ENCODE peak calls at places on chromosome 10, in eight cellular contexts. Q, M, S, Y, B, J, W and T are unnamed samples.

GRCh38 chr10:75744242-75744641 is 312.8 kb downstream of the LRMDA start:
- DNase-seq in J (no peak), S (no peak), W (no peak), Q (no peak), M (peak; percentile 16), Y (no peak), B (no peak), T (no peak)

GRCh38 chr10:70007116-70007820 is 45.4 kb upstream of the MACROH2A2 start:
- DNase-seq in Q (no peak), J (no peak), B (no peak), S (no peak), Y (no peak), M (no peak), W (no peak), T (no peak)

GRCh38 chr10:49320191-49320590 is 21.2 kb downstream of the C10orf71 start:
- DNase-seq in M (no peak), Q (no peak), B (no peak), W (no peak), S (no peak), J (no peak), Y (no peak), T (no peak)

GRCh38 chr10:60450291-60450690 is 60.6 kb upstream of the ANK3 start:
- DNase-seq in S (no peak), B (no peak), M (peak; percentile 35), Q (no peak), J (no peak), Y (no peak), W (no peak), T (no peak)

GRCh38 chr10:98467506-98468318 is 21.0 kb upstream of the HPS1 start:
- DNase-seq in W (peak; percentile 77), S (no peak), M (peak; percentile 91), Y (peak; percentile 85), Q (peak; percentile 51), J (peak; percentile 59), B (peak; percentile 77), T (peak; percentile 87)

GRCh38 chr10:122911889-122912484 is 1.6 kb downstream of the FAM24A start:
- DNase-seq in M (peak; percentile 64), J (no peak), B (peak; percentile 45), W (peak; percentile 30), Y (peak; percentile 27), S (no peak), Q (no peak), T (peak; percentile 58)

GRCh38 chr10:8766899-8767298 is 712.4 kb downstream of the GATA3 start:
- DNase-seq in W (no peak), S (no peak), Q (no peak), J (no peak), Y (no peak), B (no peak), M (no peak), T (no peak)

GRCh38 chr10:46514431-46514861 is 42.0 kb downstream of the GPRIN2 start:
- DNase-seq in M (no peak), B (peak; percentile 34), Y (no peak), J (no peak), Q (no peak), W (no peak), S (peak; percentile 68), T (no peak)

GRCh38 chr10:79379512-79380124 is 32.3 kb downstream of the PPIF start:
- DNase-seq in M (peak; percentile 62), S (peak; percentile 75), W (no peak), B (peak; percentile 41), Q (no peak), Y (no peak), J (no peak), T (peak; percentile 12)

GRCh38 chr10:11331706-11332105 is 279.7 kb downstream of the USP6NL start:
- DNase-seq in M (peak; percentile 31), J (no peak), S (no peak), Y (no peak), W (no peak), Q (no peak), B (no peak), T (no peak)

GRCh38 chr10:47095848-47096612 is 184.8 kb downstream of the PTPN20 start:
- DNase-seq in S (no peak), Q (no peak), W (no peak), M (no peak), Y (no peak), B (no peak), J (no peak), T (no peak)

GRCh38 chr10:119412831-119413737 is 129.4 kb downstream of the RGS10 start:
- DNase-seq in Y (no peak), S (no peak), Q (no peak), B (no peak), J (no peak), M (peak; percentile 40), W (no peak), T (no peak)

GRCh38 chr10:103855424-103855823 is at the start of gene SH3PXD2A:
- DNase-seq in W (no peak), Q (peak; percentile 48), B (no peak), Y (peak; percentile 43), J (no peak), S (no peak), M (peak; percentile 38), T (no peak)

GRCh38 chr10:478471-479245 is 210.8 kb downstream of the DIP2C start:
- DNase-seq in B (no peak), M (no peak), J (no peak), Y (no peak), W (no peak), S (no peak), Q (no peak), T (no peak)

GRCh38 chr10:79128923-79129305 is 60.1 kb downstream of the ZMIZ1 start:
- DNase-seq in J (no peak), M (no peak), Y (no peak), W (no peak), Q (no peak), B (no peak), S (no peak), T (no peak)

GRCh38 chr10:126929391-126929790 is 24.2 kb downstream of the DOCK1 start:
- DNase-seq in Y (no peak), M (no peak), J (no peak), Q (no peak), B (no peak), S (no peak), W (no peak), T (no peak)

GRCh38 chr10:14545827-14546226 is 215.1 kb upstream of the FRMD4A start:
- DNase-seq in S (no peak), W (no peak), J (no peak), M (peak; percentile 59), B (no peak), Q (no peak), Y (no peak), T (no peak)

GRCh38 chr10:30986027-30986672 is 45.5 kb downstream of the ZNF438 start:
- DNase-seq in M (peak; percentile 80), J (no peak), Q (no peak), S (no peak), B (no peak), Y (no peak), W (no peak), T (no peak)

GRCh38 chr10:22476601-22477364 is 131.5 kb downstream of the SPAG6 start:
- DNase-seq in Q (no peak), M (no peak), B (no peak), W (no peak), Y (peak; percentile 17), J (no peak), S (no peak), T (no peak)

GRCh38 chr10:86684305-86684704 is 16.0 kb downstream of the LDB3 start:
- DNase-seq in Y (no peak), M (peak; percentile 41), J (peak; percentile 47), S (no peak), Q (no peak), W (no peak), B (no peak), T (no peak)
- TF ChIP-seq CTCF in Y (no peak), M (peak; percentile 42), J (peak; percentile 86), S (no peak), Q (peak; percentile 49), W (no peak), B (peak; percentile 27), T (peak; percentile 6)

DNA sequence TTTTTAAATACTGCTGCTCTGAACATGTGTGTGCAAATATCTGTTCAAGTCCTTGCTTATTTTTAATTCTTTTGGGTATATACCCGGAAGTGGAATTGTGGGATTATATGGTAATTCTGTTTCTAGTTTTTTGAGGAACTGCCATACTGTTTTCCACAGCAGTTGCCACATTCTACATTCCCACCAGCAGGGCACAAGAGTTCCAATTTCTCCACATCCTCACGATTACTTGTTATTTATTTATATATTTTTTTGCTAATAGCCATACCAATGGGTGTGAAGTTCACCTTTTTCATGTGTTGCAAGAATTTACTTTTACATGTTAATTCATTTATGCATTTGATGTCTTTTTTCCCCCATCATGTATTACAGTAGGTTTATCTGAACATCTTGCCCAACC is 79.6 kb upstream of the CXCL12 start:
- DNase-seq in M (no peak), Q (no peak), W (no peak), J (no peak), B (no peak), S (no peak), Y (no peak), T (no peak)
- TF ChIP-seq CTCF in M (peak; percentile 9), Q (no peak), W (no peak), J (no peak), B (no peak), S (no peak), Y (no peak), T (no peak)

DNA sequence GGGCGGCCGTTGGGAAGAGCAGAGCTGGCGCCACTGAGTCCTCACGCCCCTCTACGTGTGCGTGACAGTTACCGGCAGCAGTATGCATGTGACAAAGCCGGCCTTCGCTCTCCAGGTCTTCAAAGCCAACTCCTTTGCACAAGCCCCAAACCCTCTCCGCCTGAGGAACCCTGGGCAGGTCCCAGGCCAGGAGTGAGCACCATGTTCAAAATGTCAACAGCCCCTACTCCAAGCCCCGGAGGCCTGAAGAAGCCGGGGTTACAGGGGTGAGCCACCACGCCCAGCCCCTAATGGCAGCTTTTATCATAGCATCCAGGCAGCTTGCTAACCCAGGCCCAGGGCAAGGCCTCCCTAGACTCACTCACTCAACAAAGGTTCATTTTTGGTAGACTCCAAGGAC is 70.8 kb downstream of the OAT start:
- DNase-seq in Y (no peak), M (no peak), S (no peak), B (no peak), Q (no peak), J (no peak), W (no peak), T (no peak)
- TF ChIP-seq CTCF in Y (no peak), M (peak; percentile 2), S (no peak), B (no peak), Q (no peak), J (no peak), W (no peak), T (no peak)

GRCh38 chr10:90969947-90970673 is 49.2 kb upstream of the ANKRD1 start:
- DNase-seq in M (peak; percentile 30), J (no peak), S (no peak), B (no peak), Q (no peak), W (no peak), Y (no peak), T (no peak)
- TF ChIP-seq CTCF in M (no peak), J (no peak), S (no peak), B (no peak), Q (no peak), W (no peak), Y (no peak), T (no peak)

DNA sequence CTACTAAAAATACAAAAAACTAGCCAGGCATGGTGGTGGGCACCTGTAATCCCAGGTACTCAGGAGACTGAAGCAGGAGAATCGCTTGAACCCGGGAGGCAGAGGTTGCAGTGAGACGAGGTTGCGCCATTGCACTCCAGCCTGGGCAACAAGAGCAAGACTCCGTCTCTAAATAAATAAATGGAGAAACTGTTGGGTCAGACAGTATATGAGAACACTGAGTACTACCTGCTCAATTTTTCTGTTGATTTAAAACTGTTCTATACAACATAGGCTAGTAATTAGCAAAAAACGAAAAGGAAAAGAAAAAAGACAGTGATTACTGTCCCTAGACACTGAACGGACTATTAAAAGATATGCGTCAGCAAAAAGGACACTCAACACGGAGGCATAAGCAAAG is 26.7 kb downstream of the GFRA1 start:
- DNase-seq in B (no peak), W (no peak), M (no peak), Y (no peak), S (no peak), Q (no peak), J (no peak), T (no peak)
- TF ChIP-seq CTCF in B (no peak), W (no peak), M (no peak), Y (no peak), S (no peak), Q (no peak), J (no peak), T (no peak)